ENCODE peak calls at places on chromosomes 16 and 17, in eight cellular contexts. H is heart right ventricle, Z is lung, E is IMR-90, B is tibial artery, T is WERI-Rb-1, F is dorsolateral prefrontal cortex, N is Peyer's patch. M is an unnamed sample. For H3K27me3, the result is how much of the 10 kb centered on the place peaks cover.

GRCh38 chr17:36661047-36661666 is 59.8 kb downstream of the MRM1 start:
- DNase-seq in H (no peak), Z (no peak), E (no peak), B (no peak), T (no peak), F (peak), N (no peak), M (no peak)

GRCh38 chr17:74475189-74475588 is 8.8 kb downstream of the CD300A start:
- DNase-seq in H (no peak), Z (no peak), E (no peak), B (no peak), T (no peak), F (no peak), N (no peak), M (no peak)

GRCh38 chr17:74547264-74547663 is 1.3 kb upstream of the CD300C start:
- DNase-seq in H (no peak), Z (no peak), E (no peak), B (no peak), T (no peak), F (no peak), N (no peak), M (no peak)

GRCh38 chr17:19003966-19004600 is 481 bp downstream of the FAM83G start:
- DNase-seq in H (no peak), Z (no peak), E (peak), B (no peak), T (no peak), F (no peak), N (peak), M (peak)

GRCh38 chr16:10594312-10594950 is 14.0 kb upstream of the EMP2 start:
- DNase-seq in H (no peak), Z (peak), E (no peak), B (no peak), T (no peak), F (no peak), N (peak), M (no peak)

GRCh38 chr17:32310927-32311568 is 30.9 kb downstream of the C17orf75 start:
- DNase-seq in H (no peak), Z (no peak), E (no peak), B (no peak), T (peak), F (no peak), N (no peak), M (no peak)

GRCh38 chr16:14303654-14304394 is 232.7 kb downstream of the MRTFB start:
- DNase-seq in H (no peak), Z (no peak), E (no peak), B (no peak), T (no peak), F (no peak), N (no peak), M (no peak)

GRCh38 chr17:66799839-66800537 is 34.9 kb upstream of the CACNG5 start:
- DNase-seq in H (no peak), Z (no peak), E (no peak), B (peak), T (no peak), F (no peak), N (no peak), M (no peak)

GRCh38 chr16:648071-648785 is 937 bp upstream of the WDR90 start:
- DNase-seq in H (no peak), Z (no peak), E (no peak), B (no peak), T (peak), F (no peak), N (peak), M (no peak)

GRCh38 chr16:73101568-73101967 is 53.6 kb upstream of the ZFHX3 start:
- DNase-seq in H (no peak), Z (no peak), E (no peak), B (no peak), T (no peak), F (no peak), N (no peak), M (no peak)

GRCh38 chr16:84209989-84210388 is 19.0 kb downstream of the ADAD2 start:
- DNase-seq in H (no peak), Z (no peak), E (peak), B (no peak), T (no peak), F (no peak), N (no peak), M (no peak)

GRCh38 chr17:27357236-27357635 is 63.3 kb downstream of the WSB1 start:
- DNase-seq in H (no peak), Z (no peak), E (no peak), B (no peak), T (no peak), F (no peak), N (no peak), M (no peak)

GRCh38 chr17:15663691-15664090 is 20.4 kb downstream of the TRIM16 start:
- DNase-seq in H (no peak), Z (no peak), E (no peak), B (no peak), T (no peak), F (no peak), N (no peak), M (no peak)

GRCh38 chr16:49876716-49877129 is 20.8 kb upstream of the ZNF423 start:
- DNase-seq in H (peak), Z (peak), E (no peak), B (peak), T (peak), F (no peak), N (peak), M (no peak)

GRCh38 chr16:68470461-68471150 is 22.3 kb upstream of the SMPD3 start:
- DNase-seq in H (no peak), Z (no peak), E (no peak), B (peak), T (no peak), F (no peak), N (peak), M (peak)

DNA sequence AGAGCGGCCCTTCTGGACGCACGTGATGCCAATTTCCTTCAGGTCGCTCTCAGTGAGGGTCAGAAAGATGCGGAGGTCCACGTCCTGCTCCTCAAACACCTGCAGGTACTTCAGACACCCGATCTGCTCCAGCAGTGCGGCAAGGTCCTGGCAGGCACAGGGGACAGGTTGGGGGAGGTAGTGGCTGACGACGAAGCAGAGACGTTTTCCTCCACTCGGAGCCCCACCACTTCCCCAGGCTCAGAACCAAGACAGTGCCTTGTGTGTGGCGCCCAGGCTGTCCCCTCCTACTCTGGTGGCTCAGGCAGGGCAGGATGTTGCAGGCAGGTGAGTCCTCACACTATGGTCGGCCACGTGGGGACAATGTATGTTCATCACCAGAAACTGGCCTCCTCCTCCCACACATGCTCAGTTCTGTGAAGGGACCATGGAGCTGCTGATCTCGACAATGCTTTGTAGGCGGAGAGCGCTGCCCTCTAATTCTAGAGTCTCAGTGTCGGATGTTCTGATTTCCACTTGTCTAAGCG is 5.7 kb downstream of the NUDT16L1 start:
- DNase-seq in H (no peak), Z (no peak), E (no peak), B (no peak), T (no peak), F (no peak), N (no peak), M (no peak)
- TF ChIP-seq CTCF in H (no peak), Z (no peak), E (no peak), B (no peak), T (no peak), F (no peak), N (no peak), M (no peak)

DNA sequence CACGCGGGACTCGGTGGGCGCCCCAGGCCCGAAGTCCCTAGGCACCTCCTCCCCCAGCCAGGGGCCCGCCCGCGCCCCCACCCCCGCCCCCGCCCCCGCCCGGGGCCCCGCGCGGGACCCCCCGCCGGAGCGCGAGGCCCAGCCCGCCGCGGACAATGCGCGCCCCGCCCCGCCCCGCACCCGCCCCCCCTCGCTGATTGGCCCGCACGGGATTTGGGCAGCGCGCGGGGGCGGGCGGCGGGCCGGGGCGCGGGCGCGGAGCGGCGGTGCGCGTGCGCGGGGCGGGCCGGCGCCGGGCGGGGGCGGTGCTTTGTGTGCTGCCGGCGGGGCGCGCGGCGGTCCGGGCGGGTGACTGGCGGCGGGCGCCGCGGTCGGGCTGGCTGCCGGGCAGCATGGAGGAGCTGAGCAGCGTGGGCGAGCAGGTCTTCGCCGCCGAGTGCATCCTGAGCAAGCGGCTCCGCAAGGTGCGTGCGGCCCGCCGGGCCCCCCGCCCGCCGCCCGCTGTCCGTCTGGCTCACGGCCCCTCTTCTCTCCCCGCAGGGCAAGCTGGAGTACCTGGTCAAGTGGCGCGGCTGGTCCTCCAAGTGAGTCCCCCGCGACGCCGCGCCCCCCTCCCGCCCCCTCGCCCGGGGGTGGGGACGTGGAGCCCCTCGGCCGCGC is at the start of gene CBX2:
- DNase-seq in H (peak), Z (peak), E (peak), B (no peak), T (peak), F (peak), N (peak), M (peak)
- H3K27me3 ChIP-seq in H (under half), Z (under half), E (under half), B (under half), T (under half), F (under half), N (under half), M (under half)

GRCh38 chr17:28737770-28738679 is 5.8 kb upstream of the TRAF4 start:
- DNase-seq in H (no peak), Z (no peak), E (no peak), B (no peak), T (no peak), F (no peak), N (peak), M (no peak)

GRCh38 chr17:28737316-28737715 is 6.5 kb upstream of the TRAF4 start:
- DNase-seq in H (no peak), Z (no peak), E (no peak), B (no peak), T (no peak), F (no peak), N (no peak), M (no peak)

GRCh38 chr17:28740406-28741357 is 3.1 kb upstream of the TRAF4 start:
- DNase-seq in H (no peak), Z (no peak), E (no peak), B (no peak), T (no peak), F (no peak), N (no peak), M (no peak)

GRCh38 chr17:28741358-28742349 is 2.2 kb upstream of the TRAF4 start:
- DNase-seq in H (no peak), Z (no peak), E (no peak), B (no peak), T (no peak), F (peak), N (peak), M (no peak)

DNA sequence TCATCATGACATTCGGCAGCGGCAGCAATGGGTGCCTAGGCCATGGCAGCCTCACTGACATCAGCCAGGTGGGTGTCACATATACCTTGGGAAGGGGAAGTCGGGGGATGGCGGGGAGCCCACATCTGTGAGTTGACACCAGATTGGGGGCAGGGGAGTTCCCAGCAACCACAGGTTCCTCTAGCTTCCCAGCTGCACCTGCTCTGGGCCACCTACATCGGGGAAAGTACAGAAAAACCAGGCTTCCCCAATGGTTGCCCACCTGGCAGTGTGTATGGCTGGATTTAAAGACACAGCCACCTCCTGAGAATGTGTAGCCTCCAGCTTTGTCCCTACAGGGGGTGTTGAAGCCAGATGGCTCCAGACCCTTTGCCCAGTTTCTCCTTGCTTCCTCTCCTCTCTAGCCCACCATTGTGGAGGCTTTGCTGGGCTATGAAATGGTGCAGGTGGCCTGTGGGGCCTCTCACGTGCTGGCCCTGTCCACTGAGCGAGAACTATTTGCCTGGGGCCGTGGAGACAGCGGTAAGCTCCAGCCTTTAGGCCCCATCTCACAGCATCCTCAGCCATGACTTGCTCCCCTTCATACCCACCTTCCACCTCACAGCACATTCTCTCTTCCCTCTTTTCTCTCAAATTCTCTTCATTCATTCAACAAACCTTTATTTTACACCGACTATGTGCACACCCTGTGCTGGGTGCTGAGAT is 5.0 kb upstream of the TRAF4 start:
- DNase-seq in H (no peak), Z (no peak), E (no peak), B (no peak), T (no peak), F (no peak), N (peak), M (no peak)
- H3K4me3 ChIP-seq in H (no peak), Z (no peak), E (no peak), B (no peak), T (no peak), F (no peak), N (no peak), M (no peak)

DNA sequence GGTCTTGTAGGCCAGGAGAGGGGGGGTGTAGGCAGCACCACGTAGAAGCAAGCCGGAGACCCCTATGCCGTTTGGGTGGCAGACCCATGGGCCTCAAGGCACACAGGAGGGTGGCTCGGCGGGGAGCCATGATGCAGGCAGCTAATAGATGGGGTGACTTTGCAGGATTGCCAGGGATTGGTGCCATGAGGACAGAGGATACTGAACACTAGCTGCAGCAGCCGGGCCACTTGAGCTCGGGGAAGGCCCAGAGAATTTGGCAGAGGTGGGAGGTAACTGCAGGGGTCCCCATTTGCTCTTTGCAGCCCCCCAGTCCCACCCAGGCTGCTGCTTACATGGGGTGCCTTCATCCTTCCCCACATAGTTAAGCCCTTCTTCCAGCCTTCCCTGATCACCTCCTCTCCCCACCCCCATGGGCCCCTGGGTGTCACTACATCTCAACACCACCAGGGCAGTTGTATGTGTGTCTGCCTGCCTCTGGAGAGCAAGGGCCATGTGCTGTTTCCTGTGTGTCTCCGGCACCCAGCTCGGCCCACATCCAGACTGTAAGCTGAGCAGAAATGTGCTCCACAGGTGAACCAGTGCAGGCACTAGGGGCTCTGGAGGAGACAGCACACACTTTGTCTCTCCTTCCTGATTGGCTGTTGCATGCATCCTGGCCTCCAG is 52.1 kb downstream of the SREBF1 start:
- DNase-seq in H (no peak), Z (no peak), E (no peak), B (no peak), T (peak), F (no peak), N (no peak), M (peak)
- TF ChIP-seq CTCF in H (peak), Z (no peak), E (peak), B (no peak), T (peak), F (no peak), N (no peak), M (peak)

GRCh38 chr17:76076100-76076764 is 1.7 kb downstream of the GALR2 start:
- DNase-seq in H (no peak), Z (no peak), E (no peak), B (no peak), T (no peak), F (no peak), N (no peak), M (no peak)

GRCh38 chr17:76079577-76080206 is 710 bp downstream of the ZACN start:
- DNase-seq in H (no peak), Z (no peak), E (no peak), B (no peak), T (peak), F (no peak), N (no peak), M (no peak)

GRCh38 chr17:76076765-76077581 is 2.0 kb upstream of the ZACN start:
- DNase-seq in H (no peak), Z (no peak), E (peak), B (no peak), T (no peak), F (no peak), N (peak), M (peak)

GRCh38 chr17:76078859-76079576 is at the start of gene ZACN:
- DNase-seq in H (no peak), Z (no peak), E (no peak), B (no peak), T (no peak), F (no peak), N (no peak), M (no peak)

DNA sequence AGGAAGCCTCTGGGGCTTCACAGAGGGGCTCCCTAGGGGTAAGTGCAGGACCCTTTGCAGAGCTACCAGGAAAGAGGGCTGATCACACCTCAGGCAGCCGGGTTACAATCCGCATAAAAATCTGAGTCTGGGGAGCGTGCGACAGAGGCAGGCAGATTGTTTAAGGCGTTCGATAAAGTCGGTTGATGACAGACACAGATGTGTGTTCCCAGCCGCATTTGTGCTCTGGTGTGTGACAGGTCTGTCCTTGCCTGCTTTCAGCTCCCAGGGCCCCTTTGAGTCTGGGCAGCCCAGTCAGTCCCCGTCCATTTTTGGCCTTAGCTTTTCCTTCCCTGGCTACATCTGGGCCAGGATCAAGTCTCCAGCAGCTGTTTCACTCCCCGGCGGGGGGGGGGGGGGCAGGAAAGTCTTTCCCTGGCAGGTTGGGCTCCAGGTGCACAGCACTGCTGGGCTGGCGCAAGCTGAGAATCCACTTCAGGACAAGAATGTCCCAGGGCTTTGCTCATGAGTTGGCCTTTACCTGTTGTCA is 1.3 kb upstream of the ZACN start:
- DNase-seq in H (no peak), Z (no peak), E (no peak), B (no peak), T (no peak), F (no peak), N (no peak), M (no peak)
- H3K27me3 ChIP-seq in H (half or more), Z (under half), E (half or more), B (under half), T (under half), F (under half), N (under half), M (under half)

GRCh38 chr17:63701477-63702222 is 1.7 kb upstream of the LIMD2 start:
- DNase-seq in H (peak), Z (no peak), E (no peak), B (no peak), T (no peak), F (peak), N (peak), M (peak)
- H3K4me3 ChIP-seq in H (no peak), Z (no peak), E (no peak), B (peak), T (no peak), F (peak), N (peak), M (peak)

M was measured in CD8-positive, alpha-beta T cell.